ENCODE peak calls at places on chromosomes 4 and X, in five cellular contexts. V is GM23248, Z is fibroblast of lung, K is right cardiac atrium, G is stomach. F is an unnamed sample.
A peak's percentile ranks its signal among the peaks of the same experiment; 100 is the strongest.

GRCh38 chr4:138677212-138677611 is 338.4 kb upstream of the NOCT start:
- DNase-seq in G (no peak), K (no peak), Z (no peak), V (no peak), F (no peak)

GRCh38 chrX:19638968-19639539 is 123.7 kb upstream of the MAP3K15 start:
- DNase-seq in K (no peak), Z (no peak), V (no peak), G (no peak), F (no peak)

GRCh38 chr4:184328022-184328736 is 110.5 kb upstream of the ENPP6 start:
- DNase-seq in K (no peak), V (no peak), Z (no peak), G (no peak), F (no peak)

GRCh38 chrX:152600853-152601635 is 36.7 kb upstream of the GABRQ start:
- DNase-seq in V (no peak), G (no peak), Z (no peak), K (no peak), F (no peak)

GRCh38 chr4:88964450-88964849 is 92.5 kb downstream of the FAM13A start:
- DNase-seq in G (no peak), K (no peak), Z (peak; percentile 69), V (peak; percentile 74), F (no peak)

GRCh38 chr4:89939464-89939863 is 44.8 kb downstream of the MMRN1 start:
- DNase-seq in Z (peak; percentile 19), G (no peak), V (no peak), K (no peak), F (no peak)

GRCh38 chr4:186551849-186552248 is 3.5 kb downstream of the MTNR1A start:
- DNase-seq in K (no peak), Z (no peak), G (no peak), V (no peak), F (no peak)

GRCh38 chr4:185573651-185574199 is 38.4 kb upstream of the PDLIM3 start:
- DNase-seq in G (no peak), K (peak; percentile 63), V (peak; percentile 80), Z (peak; percentile 66), F (no peak)

GRCh38 chr4:165828928-165829327 is 44.1 kb upstream of the TLL1 start:
- DNase-seq in Z (no peak), V (no peak), G (no peak), K (no peak), F (no peak)

GRCh38 chrX:119343856-119344255 is 55.3 kb upstream of the SLC25A43 start:
- DNase-seq in K (no peak), V (peak; percentile 4), Z (no peak), G (no peak), F (no peak)

DNA sequence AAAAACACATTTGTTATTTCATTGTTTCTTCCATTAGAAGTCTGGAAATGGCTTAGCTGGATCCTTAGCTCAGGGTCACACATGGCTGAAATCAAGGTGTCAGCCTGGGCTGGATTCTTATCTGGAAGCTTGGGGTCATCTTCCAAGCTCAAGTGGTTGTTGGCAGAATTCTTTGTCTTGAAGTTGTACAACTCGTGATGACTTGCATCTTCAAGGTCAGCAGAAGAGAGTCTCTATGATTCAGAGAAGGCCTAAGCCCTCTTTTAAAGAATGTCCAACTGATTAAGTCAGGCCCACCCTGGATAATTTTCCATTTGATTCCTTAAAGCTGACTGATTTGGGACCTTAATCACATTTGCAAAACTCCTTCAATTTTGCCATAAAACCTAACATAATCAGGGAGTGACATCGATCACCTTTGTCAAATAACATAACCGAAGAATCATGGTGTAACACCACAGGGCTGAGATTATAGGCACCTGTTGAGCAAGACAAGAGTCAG is 22.1 kb downstream of the TMSB4X start:
- DNase-seq in G (no peak), Z (no peak), K (no peak), V (no peak), F (no peak)
- H3K4me1 ChIP-seq in G (peaks cover 68% of the 10 kb centered on the region), Z (no peaks in the 10 kb centered on the region), K (peaks cover 6% of the 10 kb centered on the region), V (no peaks in the 10 kb centered on the region), F (peaks cover 4% of the 10 kb centered on the region)

DNA sequence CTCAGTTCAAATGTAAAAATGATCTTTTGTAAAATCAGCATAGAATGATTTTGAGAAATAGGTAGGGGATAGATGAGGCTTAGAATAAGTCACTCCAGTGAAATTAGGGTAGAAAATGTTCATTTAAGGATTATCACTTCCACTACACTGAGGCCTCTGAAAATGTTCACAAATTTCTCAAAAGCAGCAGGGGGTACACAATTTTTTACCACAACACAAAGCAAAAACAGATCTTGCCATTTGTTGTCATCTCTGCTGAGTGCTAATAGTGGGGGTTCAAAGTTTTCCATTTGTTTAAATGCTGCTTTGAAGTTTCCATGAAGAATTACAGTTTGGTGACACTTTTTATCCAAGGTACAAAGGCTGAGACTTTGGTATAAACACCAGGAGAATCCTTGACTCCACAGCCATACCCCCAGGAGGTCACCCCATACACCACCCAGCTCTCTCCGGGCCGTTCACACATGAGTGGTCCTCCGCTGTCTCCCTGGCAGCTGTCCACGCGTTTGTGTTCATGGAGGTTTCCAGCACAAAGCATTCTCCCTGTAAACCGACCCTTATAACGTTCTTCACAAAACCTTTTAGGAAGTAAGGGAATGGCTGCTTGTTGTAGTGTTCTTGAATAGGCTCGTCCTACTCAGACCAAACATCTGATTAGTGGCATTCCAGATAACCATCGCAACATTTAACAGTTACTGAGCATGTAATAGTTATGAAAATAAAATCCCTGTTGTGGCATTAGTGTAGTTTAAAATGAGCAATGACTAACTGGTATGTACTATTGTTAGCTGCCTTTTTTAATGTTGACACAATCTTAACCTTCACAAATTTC is 71.0 kb downstream of the PRSS12 start:
- DNase-seq in V (peak; percentile 42), Z (peak; percentile 53), G (no peak), K (no peak), F (no peak)
- H3K27ac ChIP-seq in V (peak overlapping the region; percentile 86), Z (no peak overlapping the region), G (peak overlapping the region; percentile 98), K (no peak overlapping the region), F (no peak overlapping the region)

GRCh38 chrX:150198776-150199175 is 164.3 kb upstream of the MAMLD1 start:
- DNase-seq in G (no peak), Z (no peak), V (peak; percentile 56), K (no peak), F (no peak)
- H3K4me1 ChIP-seq in G (no peaks in the 10 kb centered on the region), Z (peaks cover 7% of the 10 kb centered on the region), V (peaks cover 31% of the 10 kb centered on the region), K (peaks cover 2% of the 10 kb centered on the region), F (no peaks in the 10 kb centered on the region)

DNA sequence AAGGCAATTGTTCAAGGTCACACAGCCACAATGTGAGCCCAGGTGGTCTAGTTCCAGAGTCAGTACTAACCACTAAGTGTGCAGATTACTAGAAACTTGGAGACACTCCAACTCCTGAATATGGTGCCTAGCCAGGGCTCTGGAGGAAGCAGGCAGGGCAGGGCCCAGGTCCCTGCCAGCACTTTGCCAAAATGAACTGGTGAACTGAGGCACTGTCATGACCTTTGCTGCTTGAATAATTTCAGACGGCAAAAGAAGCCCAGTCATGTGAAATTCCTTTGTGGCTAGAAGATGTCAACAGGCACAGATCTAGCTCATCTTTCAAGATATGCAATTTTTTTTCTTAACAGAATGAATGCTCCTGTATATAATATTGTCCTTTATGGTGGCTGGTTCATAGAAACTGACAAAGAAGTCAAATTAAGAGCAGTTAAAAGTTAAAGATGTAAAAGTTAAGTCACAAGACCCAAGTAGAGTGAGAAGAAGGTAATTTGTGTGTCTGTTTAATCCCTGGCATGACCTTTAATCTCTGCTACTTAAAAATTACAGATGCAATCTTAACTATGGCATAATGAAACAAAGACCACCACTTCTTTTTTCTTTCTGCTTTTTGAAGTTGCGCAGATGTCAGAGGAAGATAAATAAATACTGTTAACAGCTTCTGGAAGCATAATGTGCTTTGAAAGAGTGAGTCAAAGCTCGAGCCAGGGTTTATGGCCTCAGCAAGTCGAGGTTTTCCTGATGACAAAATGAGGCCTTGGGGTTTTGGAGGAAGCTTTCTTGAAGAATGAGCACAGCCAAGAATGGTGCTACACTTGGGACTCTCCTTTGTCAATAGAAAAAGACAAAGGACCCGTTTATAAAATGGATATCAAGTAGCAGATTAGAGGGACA is 54.1 kb downstream of the SHROOM3 start:
- DNase-seq in K (no peak), Z (peak; percentile 27), G (no peak), V (peak; percentile 9), F (no peak)
- H3K27ac ChIP-seq in K (no peak overlapping the region), Z (no peak overlapping the region), G (no peak overlapping the region), V (no peak overlapping the region), F (peak overlapping the region; percentile 29)

GRCh38 chrX:153640045-153640686 is 6.8 kb upstream of the DUSP9 start:
- DNase-seq in K (no peak), V (no peak), Z (no peak), G (peak; percentile 17), F (no peak)
- H3K4me1 ChIP-seq in K (no peaks in the 10 kb centered on the region), V (no peaks in the 10 kb centered on the region), Z (no peaks in the 10 kb centered on the region), G (peaks cover 28% of the 10 kb centered on the region), F (no peaks in the 10 kb centered on the region)

F was measured in testis.